ENCODE peak calls at places on chromosomes 16 and 17, in four cellular contexts. R is CD4-positive, CD25-positive, alpha-beta regulatory T cell; U is colonic mucosa; J is stomach. Y is an unnamed sample. For H3K27me3, the result is how much of the 10 kb centered on the place peaks cover.

GRCh38 chr17:29726721-29727252 is 104.1 kb upstream of the CORO6 start:
- DNase-seq in J (no peak), R (peak), U (no peak), Y (peak)

GRCh38 chr16:55189975-55190636 is 133.9 kb upstream of the IRX6 start:
- DNase-seq in U (no peak), R (no peak), J (no peak), Y (no peak)

GRCh38 chr17:77602883-77603640 is 355.4 kb upstream of the TNRC6C start:
- DNase-seq in U (no peak), J (peak), R (no peak), Y (no peak)

GRCh38 chr17:55632893-55633292 is 89.8 kb downstream of the TMEM100 start:
- DNase-seq in R (no peak), U (no peak), J (no peak), Y (no peak)

GRCh38 chr17:40099627-40100418 is 566 bp downstream of the NR1D1 start:
- DNase-seq in R (no peak), J (no peak), U (no peak), Y (no peak)

GRCh38 chr16:1999866-2000514 is 9.6 kb downstream of the ZNF598 start:
- DNase-seq in R (no peak), U (no peak), J (no peak), Y (no peak)

GRCh38 chr16:82983390-82983789 is 356.6 kb downstream of the CDH13 start:
- DNase-seq in J (no peak), R (no peak), U (no peak), Y (no peak)

GRCh38 chr16:3945751-3946603 is 65.5 kb upstream of the CREBBP start:
- DNase-seq in U (no peak), R (no peak), J (peak), Y (no peak)

GRCh38 chr16:10080031-10080772 is 102.0 kb downstream of the GRIN2A start:
- DNase-seq in U (no peak), R (no peak), J (peak), Y (no peak)

GRCh38 chr17:20944014-20944905 is 98.6 kb downstream of the USP22 start:
- DNase-seq in U (peak), J (peak), R (peak), Y (no peak)

GRCh38 chr16:8561496-8561895 is 28.8 kb downstream of the TMEM114 start:
- DNase-seq in J (no peak), U (no peak), R (no peak), Y (no peak)

GRCh38 chr16:67326472-67327309 is at the start of the genes KCTD19 and LRRC36:
- DNase-seq in R (no peak), J (peak), U (peak), Y (peak)

GRCh38 chr17:77070888-77071279 is 69.9 kb upstream of the SEC14L1 start:
- DNase-seq in U (no peak), R (no peak), J (no peak), Y (no peak)

GRCh38 chr16:17555176-17555575 is 84.4 kb upstream of the XYLT1 start:
- DNase-seq in J (no peak), U (no peak), R (no peak), Y (no peak)

GRCh38 chr17:8072339-8072726 is 15.2 kb downstream of the ALOX12B start:
- DNase-seq in U (no peak), J (no peak), R (no peak), Y (no peak)

GRCh38 chr17:77597421-77598240 is 360.9 kb upstream of the TNRC6C start:
- DNase-seq in U (no peak), J (no peak), R (no peak), Y (no peak)

GRCh38 chr16:78727536-78727935 is 628.1 kb downstream of the WWOX start:
- DNase-seq in U (no peak), R (no peak), J (no peak), Y (no peak)

GRCh38 chr17:75827291-75828050 is 16.7 kb downstream of the UNC13D start:
- DNase-seq in U (peak), J (peak), R (peak), Y (peak)

GRCh38 chr17:7852919-7853692 is 1.8 kb upstream of the TMEM88 start:
- DNase-seq in U (no peak), R (no peak), J (no peak), Y (no peak)

GRCh38 chr16:46947900-46948547 is 25.4 kb downstream of the DNAJA2 start:
- DNase-seq in R (peak), U (no peak), J (peak), Y (no peak)

GRCh38 chr16:55488306-55488705 is 9.3 kb downstream of the MMP2 start:
- DNase-seq in R (no peak), J (no peak), U (no peak), Y (no peak)

GRCh38 chr17:50918933-50919296 is 52.8 kb upstream of the TOB1 start:
- DNase-seq in J (peak), R (peak), U (peak), Y (no peak)

GRCh38 chr16:54928421-54929089 is 2.1 kb upstream of the IRX5 start:
- DNase-seq in R (peak), J (peak), U (no peak), Y (no peak)

GRCh38 chr17:71168083-71168741 is 952.6 kb upstream of the SOX9 start:
- DNase-seq in R (no peak), J (no peak), U (no peak), Y (no peak)

GRCh38 chr16:1158456-1159324 is 5.8 kb downstream of the CACNA1H start:
- DNase-seq in R (no peak), U (peak), J (no peak), Y (no peak)

GRCh38 chr17:76260220-76260619 is 4.9 kb upstream of the UBALD2 start:
- DNase-seq in R (no peak), J (no peak), U (no peak), Y (no peak)

GRCh38 chr17:7955414-7956042 is 23.5 kb downstream of the CNTROB start:
- DNase-seq in J (no peak), U (no peak), R (no peak), Y (no peak)

GRCh38 chr16:2224183-2224486 is 744 bp downstream of the E4F1 start:
- DNase-seq in J (no peak), U (no peak), R (no peak), Y (no peak)

GRCh38 chr16:59683709-59684108 is 949.6 kb upstream of the GOT2 start:
- DNase-seq in J (no peak), U (no peak), R (no peak), Y (no peak)

GRCh38 chr17:5019475-5019956 is 15.7 kb downstream of the SLC52A1 start:
- DNase-seq in J (no peak), U (no peak), R (peak), Y (peak)

GRCh38 chr16:12590409-12590808 is 213.3 kb downstream of the CPPED1 start:
- DNase-seq in J (no peak), R (no peak), U (no peak), Y (no peak)

GRCh38 chr17:17966399-17966798 is 5.8 kb downstream of the TOM1L2 start:
- DNase-seq in J (no peak), R (peak), U (no peak), Y (no peak)

GRCh38 chr17:15651001-15651582 is 31.6 kb upstream of the FBXW10B start:
- DNase-seq in R (no peak), J (no peak), U (peak), Y (no peak)

GRCh38 chr16:8549843-8550412 is 40.4 kb downstream of the TMEM114 start:
- DNase-seq in R (no peak), J (no peak), U (no peak), Y (no peak)

GRCh38 chr17:78322858-78323455 is 36.9 kb downstream of the SOCS3 start:
- DNase-seq in U (no peak), R (no peak), J (no peak), Y (no peak)

GRCh38 chr16:30456302-30456701 is 10.6 kb upstream of the SEPHS2 start:
- DNase-seq in J (no peak), R (no peak), U (no peak), Y (no peak)

GRCh38 chr17:82913304-82914043 is 73.7 kb upstream of the ZNF750 start:
- DNase-seq in J (peak), R (no peak), U (no peak), Y (no peak)

GRCh38 chr17:63354251-63354650 is 91.9 kb downstream of the CYB561 start:
- DNase-seq in R (no peak), J (no peak), U (no peak), Y (no peak)

GRCh38 chr17:49471769-49472168 is 23.3 kb upstream of the NGFR start:
- DNase-seq in R (no peak), U (no peak), J (no peak), Y (no peak)
- H3K27me3 ChIP-seq in R (under half), U (under half), J (half or more), Y (under half)

DNA sequence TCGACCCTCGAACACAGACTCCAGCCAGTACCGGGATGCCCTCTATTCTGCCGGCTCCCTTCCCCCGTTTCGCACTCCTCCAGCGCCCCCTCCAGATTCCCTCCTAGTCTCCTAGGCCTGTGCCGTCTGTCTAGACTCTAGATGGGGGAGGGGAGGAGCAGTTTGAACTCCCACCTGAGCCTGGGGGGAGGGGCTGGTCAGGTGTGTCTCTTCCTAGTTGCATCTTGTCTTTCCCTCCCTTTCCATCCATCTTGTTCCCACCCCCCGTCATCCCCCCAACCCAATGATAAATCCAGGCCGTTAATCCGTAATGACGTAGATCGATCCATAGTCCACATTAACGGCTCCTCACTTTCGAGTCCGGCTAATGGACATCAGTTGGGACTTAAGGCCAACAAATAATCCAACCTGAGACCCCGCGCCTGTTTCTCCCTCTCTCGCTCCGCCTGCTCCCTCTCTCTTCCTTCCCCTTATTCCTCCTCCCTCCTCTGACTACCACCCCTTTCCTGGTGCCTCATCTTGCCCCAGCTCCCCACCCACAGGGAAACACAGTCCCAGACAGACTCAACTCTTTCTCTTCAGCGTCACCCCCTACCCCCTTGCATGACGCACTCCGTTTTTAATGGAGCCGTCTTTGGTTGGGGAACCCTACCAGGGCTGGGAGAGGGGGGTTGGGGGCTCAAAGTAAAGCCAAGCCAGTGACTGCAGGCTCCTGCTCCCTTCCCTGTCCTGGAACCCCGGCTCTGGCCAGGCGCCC is 3.3 kb upstream of the HOXB5 start:
- DNase-seq in J (no peak), R (no peak), U (no peak), Y (no peak)
- H3K27me3 ChIP-seq in J (half or more), R (half or more), U (under half), Y (half or more)

GRCh38 chr17:80106751-80107150 is 5.4 kb downstream of the GAA start:
- DNase-seq in U (no peak), R (no peak), J (no peak), Y (no peak)
- H3K27me3 ChIP-seq in U (under half), R (under half), J (under half), Y (under half)

GRCh38 chr17:79362086-79362995 is 248.5 kb downstream of the RBFOX3 start:
- DNase-seq in U (no peak), J (no peak), R (no peak), Y (no peak)
- H3K27me3 ChIP-seq in U (under half), J (half or more), R (under half), Y (under half)

DNA sequence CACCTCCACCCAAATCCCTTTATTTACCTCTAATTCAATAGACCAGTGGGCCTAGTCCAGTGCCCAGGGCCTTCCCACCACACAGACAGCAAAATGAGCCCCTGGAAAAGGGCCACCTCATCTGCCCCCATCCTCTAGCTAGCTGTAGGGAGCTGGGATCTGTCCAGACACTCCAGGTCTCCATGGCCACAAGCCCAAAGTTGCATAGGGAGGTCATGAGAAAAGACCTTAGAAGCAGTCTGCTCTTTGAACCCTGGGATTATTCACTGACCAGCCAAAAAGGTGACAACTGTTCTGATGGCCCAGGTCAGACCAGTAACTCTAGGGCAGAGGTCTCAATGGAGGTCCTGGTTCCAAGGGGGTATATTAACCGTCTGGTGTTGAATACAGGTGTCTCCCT is 2.0 kb downstream of the CUEDC1 start:
- DNase-seq in R (no peak), J (no peak), U (no peak), Y (no peak)
- H3K27me3 ChIP-seq in R (under half), J (under half), U (under half), Y (under half)

DNA sequence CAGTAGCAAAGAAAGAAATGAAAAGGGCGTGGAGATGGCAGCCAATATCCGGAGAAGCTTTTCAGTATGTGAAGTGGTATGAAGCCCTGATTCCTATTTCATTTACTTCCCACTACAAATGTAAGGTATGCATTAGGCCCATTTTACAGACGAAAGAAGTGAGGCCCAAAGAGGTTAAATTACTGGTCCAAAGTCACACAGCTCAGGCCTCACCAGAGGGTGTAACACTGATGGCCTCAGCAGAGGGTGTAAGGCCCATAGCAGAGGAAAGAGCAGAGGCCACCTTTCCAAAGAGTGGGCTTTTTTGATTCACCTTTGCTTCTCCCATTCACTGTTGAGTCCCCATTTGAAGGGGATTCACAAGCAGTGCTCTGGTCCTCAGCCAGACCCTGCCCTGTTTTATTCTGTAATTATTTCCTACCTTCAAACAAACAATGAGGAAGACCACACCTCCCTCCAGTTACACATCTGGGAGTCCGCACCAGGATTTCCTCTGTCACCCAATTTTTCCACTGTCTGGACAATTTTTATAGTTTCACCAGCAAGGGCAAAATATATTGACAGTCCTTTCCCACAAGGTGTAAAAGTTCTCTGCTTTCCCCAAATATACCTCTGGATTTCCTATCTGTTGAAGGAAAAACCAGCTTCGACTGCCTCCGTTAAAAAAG is 7.1 kb downstream of the ZFHX3 start:
- DNase-seq in J (no peak), R (no peak), U (no peak), Y (no peak)
- H3K27me3 ChIP-seq in J (under half), R (under half), U (under half), Y (under half)

DNA sequence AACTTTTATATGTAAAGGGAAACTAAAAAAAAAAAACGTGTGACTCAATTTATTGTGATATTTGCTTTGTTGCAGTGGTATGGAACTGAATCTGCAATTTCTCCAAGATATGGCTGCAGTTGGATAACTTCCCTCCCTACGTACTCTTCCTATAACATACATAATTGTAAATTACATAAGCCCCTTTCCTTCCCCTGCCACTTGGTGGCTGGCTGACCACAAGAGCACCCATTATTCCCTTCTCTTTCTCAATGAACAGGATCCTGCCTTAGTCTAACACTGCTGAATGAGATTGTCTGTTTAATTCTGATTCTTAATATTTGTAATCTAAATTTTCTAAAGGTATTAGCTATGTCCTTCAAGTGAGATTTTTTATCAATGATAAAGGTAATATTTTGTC is 27.8 kb downstream of the CCL4 start:
- DNase-seq in U (no peak), R (no peak), J (no peak), Y (no peak)
- H3K27me3 ChIP-seq in U (under half), R (under half), J (under half), Y (under half)

GRCh38 chr17:6094926-6095325 is 24.7 kb downstream of the WSCD1 start:
- DNase-seq in R (no peak), U (no peak), J (no peak), Y (no peak)
- H3K27me3 ChIP-seq in R (under half), U (under half), J (under half), Y (under half)

GRCh38 chr16:57261806-57262205 is 16.7 kb downstream of the ARL2BP start:
- DNase-seq in J (no peak), U (no peak), R (no peak), Y (no peak)
- H3K27me3 ChIP-seq in J (under half), U (under half), R (under half), Y (under half)